ENCODE peak calls at places on chromosomes 2 and 18, in ten cellular contexts. One of them, this sample, is unnamed.
A peak's percentile ranks its signal among the peaks of the same experiment; 100 is the strongest.

GRCh38 chr2:175690113-175690716 is 311.9 kb downstream of the LNPK start:
- DNase-seq in cardiac fibroblast: peak; percentile 83
- DNase-seq in fibroblast of lung: peak; percentile 83
- DNase-seq in GM12878: peak; percentile 4
- DNase-seq in PC-9: peak; percentile 38
- DNase-seq in GM10248: peak; percentile 20
- DNase-seq in CD8-positive, alpha-beta T cell: no peak
- DNase-seq in upper lobe of right lung: no peak
- DNase-seq in gastrocnemius medialis: no peak
- DNase-seq in OCI-LY7: peak; percentile 52
- DNase-seq in this sample: peak; percentile 24

GRCh38 chr18:62499263-62499650 is 23.6 kb upstream of the ZCCHC2 start:
- DNase-seq in cardiac fibroblast: no peak
- DNase-seq in GM12878: no peak
- DNase-seq in CD8-positive, alpha-beta T cell: no peak
- DNase-seq in OCI-LY7: no peak
- DNase-seq in GM10248: no peak
- DNase-seq in upper lobe of right lung: no peak
- DNase-seq in PC-9: no peak
- DNase-seq in gastrocnemius medialis: no peak
- DNase-seq in fibroblast of lung: no peak
- DNase-seq in this sample: no peak

GRCh38 chr2:97936199-97936598 is 59.5 kb downstream of the TMEM131 start:
- DNase-seq in GM12878: no peak
- DNase-seq in OCI-LY7: peak; percentile 93
- DNase-seq in upper lobe of right lung: no peak
- DNase-seq in GM10248: no peak
- DNase-seq in fibroblast of lung: no peak
- DNase-seq in gastrocnemius medialis: peak; percentile 86
- DNase-seq in CD8-positive, alpha-beta T cell: no peak
- DNase-seq in cardiac fibroblast: no peak
- DNase-seq in PC-9: peak; percentile 58
- DNase-seq in this sample: no peak

GRCh38 chr2:150484461-150484931 is 3.0 kb downstream of the RND3 start:
- DNase-seq in upper lobe of right lung: no peak
- DNase-seq in GM10248: no peak
- DNase-seq in CD8-positive, alpha-beta T cell: no peak
- DNase-seq in gastrocnemius medialis: no peak
- DNase-seq in GM12878: no peak
- DNase-seq in cardiac fibroblast: peak; percentile 52
- DNase-seq in fibroblast of lung: peak; percentile 44
- DNase-seq in PC-9: no peak
- DNase-seq in OCI-LY7: no peak
- DNase-seq in this sample: no peak

GRCh38 chr18:3671181-3671580 is 221.2 kb downstream of the TGIF1 start:
- DNase-seq in PC-9: no peak
- DNase-seq in fibroblast of lung: no peak
- DNase-seq in GM12878: no peak
- DNase-seq in cardiac fibroblast: no peak
- DNase-seq in OCI-LY7: no peak
- DNase-seq in GM10248: no peak
- DNase-seq in upper lobe of right lung: no peak
- DNase-seq in CD8-positive, alpha-beta T cell: no peak
- DNase-seq in gastrocnemius medialis: no peak
- DNase-seq in this sample: no peak

GRCh38 chr2:69592511-69592910 is 51.0 kb downstream of the AAK1 start:
- DNase-seq in upper lobe of right lung: no peak
- DNase-seq in PC-9: no peak
- DNase-seq in cardiac fibroblast: no peak
- DNase-seq in GM10248: no peak
- DNase-seq in GM12878: no peak
- DNase-seq in OCI-LY7: no peak
- DNase-seq in gastrocnemius medialis: no peak
- DNase-seq in CD8-positive, alpha-beta T cell: no peak
- DNase-seq in fibroblast of lung: no peak
- DNase-seq in this sample: no peak

GRCh38 chr2:72340665-72341064 is 193.0 kb upstream of the CYP26B1 start:
- DNase-seq in fibroblast of lung: no peak
- DNase-seq in GM10248: no peak
- DNase-seq in GM12878: no peak
- DNase-seq in gastrocnemius medialis: no peak
- DNase-seq in PC-9: no peak
- DNase-seq in OCI-LY7: no peak
- DNase-seq in upper lobe of right lung: no peak
- DNase-seq in cardiac fibroblast: no peak
- DNase-seq in CD8-positive, alpha-beta T cell: no peak
- DNase-seq in this sample: no peak

GRCh38 chr2:231288535-231289078 is 90.2 kb downstream of the ARMC9 start:
- DNase-seq in fibroblast of lung: no peak
- DNase-seq in gastrocnemius medialis: no peak
- DNase-seq in CD8-positive, alpha-beta T cell: no peak
- DNase-seq in PC-9: no peak
- DNase-seq in OCI-LY7: no peak
- DNase-seq in GM12878: no peak
- DNase-seq in cardiac fibroblast: no peak
- DNase-seq in GM10248: no peak
- DNase-seq in upper lobe of right lung: no peak
- DNase-seq in this sample: no peak

GRCh38 chr2:31274700-31275075 is 40.7 kb downstream of the EHD3 start:
- DNase-seq in cardiac fibroblast: no peak
- DNase-seq in CD8-positive, alpha-beta T cell: no peak
- DNase-seq in upper lobe of right lung: no peak
- DNase-seq in PC-9: no peak
- DNase-seq in gastrocnemius medialis: no peak
- DNase-seq in GM12878: no peak
- DNase-seq in fibroblast of lung: no peak
- DNase-seq in GM10248: no peak
- DNase-seq in OCI-LY7: no peak
- DNase-seq in this sample: no peak

GRCh38 chr18:54228364-54228763 is 3.9 kb upstream of the MBD2 start:
- DNase-seq in GM12878: no peak
- DNase-seq in gastrocnemius medialis: no peak
- DNase-seq in cardiac fibroblast: no peak
- DNase-seq in CD8-positive, alpha-beta T cell: no peak
- DNase-seq in fibroblast of lung: no peak
- DNase-seq in GM10248: no peak
- DNase-seq in upper lobe of right lung: no peak
- DNase-seq in PC-9: no peak
- DNase-seq in OCI-LY7: no peak
- DNase-seq in this sample: no peak

GRCh38 chr2:69298261-69298660 is 88.8 kb downstream of the GFPT1 start:
- DNase-seq in cardiac fibroblast: peak; percentile 96
- DNase-seq in gastrocnemius medialis: no peak
- DNase-seq in GM10248: no peak
- DNase-seq in PC-9: peak; percentile 34
- DNase-seq in upper lobe of right lung: no peak
- DNase-seq in GM12878: no peak
- DNase-seq in OCI-LY7: no peak
- DNase-seq in fibroblast of lung: peak; percentile 92
- DNase-seq in CD8-positive, alpha-beta T cell: no peak
- DNase-seq in this sample: no peak

GRCh38 chr18:30970201-30970816 is 72.2 kb downstream of the DSC3 start:
- DNase-seq in upper lobe of right lung: no peak
- DNase-seq in GM10248: no peak
- DNase-seq in PC-9: no peak
- DNase-seq in CD8-positive, alpha-beta T cell: no peak
- DNase-seq in cardiac fibroblast: peak; percentile 61
- DNase-seq in fibroblast of lung: peak; percentile 8
- DNase-seq in GM12878: no peak
- DNase-seq in gastrocnemius medialis: no peak
- DNase-seq in OCI-LY7: peak; percentile 9
- DNase-seq in this sample: no peak

GRCh38 chr2:43312751-43313641 is 86.6 kb upstream of the ZFP36L2 start:
- DNase-seq in upper lobe of right lung: no peak
- DNase-seq in GM10248: no peak
- DNase-seq in fibroblast of lung: peak; percentile 95
- DNase-seq in gastrocnemius medialis: no peak
- DNase-seq in GM12878: no peak
- DNase-seq in CD8-positive, alpha-beta T cell: no peak
- DNase-seq in OCI-LY7: no peak
- DNase-seq in PC-9: peak; percentile 60
- DNase-seq in cardiac fibroblast: peak; percentile 67
- DNase-seq in this sample: no peak

GRCh38 chr2:120385355-120386127 is 39.6 kb downstream of the INHBB start:
- DNase-seq in upper lobe of right lung: peak; percentile 11
- DNase-seq in OCI-LY7: no peak
- DNase-seq in PC-9: no peak
- DNase-seq in fibroblast of lung: no peak
- DNase-seq in gastrocnemius medialis: no peak
- DNase-seq in GM10248: no peak
- DNase-seq in CD8-positive, alpha-beta T cell: no peak
- DNase-seq in cardiac fibroblast: no peak
- DNase-seq in GM12878: no peak
- DNase-seq in this sample: no peak

GRCh38 chr2:109499549-109499948 is 114.2 kb downstream of the SEPTIN10 start:
- DNase-seq in cardiac fibroblast: no peak
- DNase-seq in OCI-LY7: no peak
- DNase-seq in fibroblast of lung: no peak
- DNase-seq in gastrocnemius medialis: no peak
- DNase-seq in upper lobe of right lung: no peak
- DNase-seq in GM12878: no peak
- DNase-seq in CD8-positive, alpha-beta T cell: no peak
- DNase-seq in PC-9: peak; percentile 61
- DNase-seq in GM10248: no peak
- DNase-seq in this sample: no peak

GRCh38 chr2:10932345-10933151 is 20.8 kb downstream of the KCNF1 start:
- DNase-seq in cardiac fibroblast: peak; percentile 5
- DNase-seq in upper lobe of right lung: peak; percentile 64
- DNase-seq in GM12878: no peak
- DNase-seq in OCI-LY7: no peak
- DNase-seq in PC-9: no peak
- DNase-seq in gastrocnemius medialis: no peak
- DNase-seq in fibroblast of lung: peak; percentile 66
- DNase-seq in CD8-positive, alpha-beta T cell: no peak
- DNase-seq in GM10248: no peak
- DNase-seq in this sample: no peak

GRCh38 chr2:189498205-189498604 is 56.9 kb downstream of the WDR75 start:
- DNase-seq in OCI-LY7: no peak
- DNase-seq in PC-9: no peak
- DNase-seq in gastrocnemius medialis: no peak
- DNase-seq in CD8-positive, alpha-beta T cell: no peak
- DNase-seq in GM10248: no peak
- DNase-seq in upper lobe of right lung: no peak
- DNase-seq in cardiac fibroblast: peak; percentile 11
- DNase-seq in GM12878: no peak
- DNase-seq in fibroblast of lung: peak; percentile 40
- DNase-seq in this sample: no peak
- TF ChIP-seq CTCF in OCI-LY7: no peak
- TF ChIP-seq CTCF in PC-9: no peak
- TF ChIP-seq CTCF in gastrocnemius medialis: no peak
- TF ChIP-seq CTCF in CD8-positive, alpha-beta T cell: no peak
- TF ChIP-seq CTCF in GM10248: no peak
- TF ChIP-seq CTCF in upper lobe of right lung: peak; percentile 25
- TF ChIP-seq CTCF in cardiac fibroblast: no peak
- TF ChIP-seq CTCF in GM12878: no peak
- TF ChIP-seq CTCF in fibroblast of lung: peak; percentile 38
- TF ChIP-seq CTCF in this sample: no peak

DNA sequence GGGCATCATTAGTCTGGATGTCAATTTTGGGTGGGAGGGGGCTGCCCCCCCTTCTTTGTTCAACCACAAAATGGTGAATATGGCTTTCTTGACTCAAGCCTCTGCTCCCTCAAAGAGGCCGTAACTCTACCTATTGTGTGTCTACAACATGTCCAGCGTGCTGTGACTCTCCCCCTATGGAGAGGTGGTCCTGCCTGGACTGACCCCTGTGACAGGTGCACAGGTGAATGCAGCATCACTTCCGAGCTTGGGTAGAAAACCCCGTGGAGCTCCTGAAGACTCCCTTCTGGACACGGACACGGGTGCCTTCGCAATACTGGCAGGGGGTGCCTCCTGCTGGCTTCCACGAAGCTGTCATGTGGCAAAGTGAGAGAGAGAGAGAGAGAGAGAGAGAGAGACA is 397.8 kb downstream of the GALR1 start:
- DNase-seq in upper lobe of right lung: no peak
- DNase-seq in cardiac fibroblast: no peak
- DNase-seq in gastrocnemius medialis: no peak
- DNase-seq in PC-9: no peak
- DNase-seq in fibroblast of lung: no peak
- DNase-seq in GM12878: no peak
- DNase-seq in GM10248: no peak
- DNase-seq in CD8-positive, alpha-beta T cell: no peak
- DNase-seq in OCI-LY7: no peak
- DNase-seq in this sample: no peak
- TF ChIP-seq CTCF in upper lobe of right lung: no peak
- TF ChIP-seq CTCF in cardiac fibroblast: no peak
- TF ChIP-seq CTCF in gastrocnemius medialis: no peak
- TF ChIP-seq CTCF in PC-9: no peak
- TF ChIP-seq CTCF in fibroblast of lung: no peak
- TF ChIP-seq CTCF in GM12878: no peak
- TF ChIP-seq CTCF in GM10248: no peak
- TF ChIP-seq CTCF in CD8-positive, alpha-beta T cell: no peak
- TF ChIP-seq CTCF in OCI-LY7: no peak
- TF ChIP-seq CTCF in this sample: peak; percentile 12

DNA sequence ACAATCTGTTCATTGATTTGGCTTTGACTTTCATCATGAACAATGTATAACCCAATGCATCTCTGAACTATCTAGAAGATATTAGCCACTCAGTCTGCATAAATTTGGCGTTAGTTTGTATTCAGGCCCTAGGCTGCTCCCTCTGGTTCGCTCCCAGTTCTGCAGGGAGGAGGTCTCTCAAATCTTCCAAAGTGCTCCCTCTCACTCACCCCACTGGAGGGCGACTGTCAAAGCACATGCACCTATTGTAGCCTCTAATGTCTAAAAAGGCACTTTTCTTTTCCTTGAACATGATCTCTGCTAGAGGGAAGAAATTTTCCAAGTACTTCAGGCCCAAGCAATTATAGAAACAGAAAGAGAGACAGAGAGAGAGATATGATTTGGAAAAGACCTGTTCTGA is 291.5 kb downstream of the TDRD15 start:
- DNase-seq in gastrocnemius medialis: no peak
- DNase-seq in GM10248: no peak
- DNase-seq in GM12878: no peak
- DNase-seq in OCI-LY7: no peak
- DNase-seq in upper lobe of right lung: no peak
- DNase-seq in CD8-positive, alpha-beta T cell: no peak
- DNase-seq in cardiac fibroblast: no peak
- DNase-seq in PC-9: no peak
- DNase-seq in fibroblast of lung: no peak
- DNase-seq in this sample: no peak
- TF ChIP-seq CTCF in gastrocnemius medialis: no peak
- TF ChIP-seq CTCF in GM10248: no peak
- TF ChIP-seq CTCF in GM12878: no peak
- TF ChIP-seq CTCF in OCI-LY7: peak; percentile 53
- TF ChIP-seq CTCF in upper lobe of right lung: no peak
- TF ChIP-seq CTCF in CD8-positive, alpha-beta T cell: no peak
- TF ChIP-seq CTCF in cardiac fibroblast: no peak
- TF ChIP-seq CTCF in PC-9: no peak
- TF ChIP-seq CTCF in fibroblast of lung: no peak
- TF ChIP-seq CTCF in this sample: peak; percentile 23

DNA sequence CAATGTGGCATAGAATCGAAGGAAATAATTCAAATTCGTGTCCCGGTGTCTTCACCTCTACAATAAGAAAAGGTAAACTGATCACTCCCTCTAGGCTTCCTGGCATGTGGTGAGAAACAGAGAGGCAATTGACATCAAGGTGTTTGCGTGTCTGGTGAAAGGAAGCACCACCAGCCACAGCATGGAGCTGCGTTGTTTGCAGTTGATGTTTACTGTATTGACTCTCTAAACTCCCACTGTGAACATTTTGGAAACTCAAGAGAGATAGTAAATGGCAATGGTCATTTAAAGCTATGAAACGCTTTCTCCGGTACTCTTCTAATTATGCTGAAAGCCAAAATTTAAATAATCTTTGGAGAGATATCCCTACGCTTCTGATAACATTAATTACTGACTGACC is 82.6 kb downstream of the SETBP1 start:
- DNase-seq in CD8-positive, alpha-beta T cell: no peak
- DNase-seq in OCI-LY7: no peak
- DNase-seq in GM12878: no peak
- DNase-seq in fibroblast of lung: no peak
- DNase-seq in PC-9: no peak
- DNase-seq in upper lobe of right lung: no peak
- DNase-seq in GM10248: no peak
- DNase-seq in gastrocnemius medialis: no peak
- DNase-seq in cardiac fibroblast: no peak
- DNase-seq in this sample: no peak
- TF ChIP-seq CTCF in CD8-positive, alpha-beta T cell: no peak
- TF ChIP-seq CTCF in OCI-LY7: no peak
- TF ChIP-seq CTCF in GM12878: no peak
- TF ChIP-seq CTCF in fibroblast of lung: no peak
- TF ChIP-seq CTCF in PC-9: no peak
- TF ChIP-seq CTCF in upper lobe of right lung: no peak
- TF ChIP-seq CTCF in GM10248: no peak
- TF ChIP-seq CTCF in gastrocnemius medialis: no peak
- TF ChIP-seq CTCF in cardiac fibroblast: no peak
- TF ChIP-seq CTCF in this sample: no peak